ENCODE peak calls at places on chromosomes 13 and 19, in nine cellular contexts. I is suprapubic skin, J is H1, Z is tibial nerve, S is A549, F is ovary, P is stomach, B is IMR-90, Q is sigmoid colon. T is an unnamed sample.

GRCh38 chr19:40683437-40683836 is 7.0 kb downstream of the NUMBL start:
- DNase-seq in S (no peak), Z (no peak), P (no peak), Q (no peak), F (no peak), B (no peak), I (no peak), J (no peak), T (no peak)

GRCh38 chr19:6020972-6021805 is 43.2 kb upstream of the RANBP3 start:
- DNase-seq in F (no peak), P (peak), Z (no peak), I (no peak), S (no peak), Q (peak), B (no peak), J (no peak), T (no peak)

GRCh38 chr13:102799544-102800144 is 725 bp downstream of the BIVM start:
- DNase-seq in Q (peak), S (peak), Z (no peak), I (peak), P (peak), F (no peak), B (peak), J (no peak), T (no peak)

GRCh38 chr19:28137772-28138171 is 1075.2 kb downstream of the UQCRFS1 start:
- DNase-seq in Q (no peak), P (no peak), B (no peak), Z (no peak), S (no peak), J (no peak), F (no peak), I (no peak), T (no peak)

GRCh38 chr19:30074741-30075460 is 132.9 kb downstream of the URI1 start:
- DNase-seq in Z (no peak), B (no peak), I (peak), F (no peak), S (no peak), Q (peak), P (no peak), J (no peak), T (no peak)

GRCh38 chr19:4647676-4648644 is 8.6 kb downstream of the TNFAIP8L1 start:
- DNase-seq in F (no peak), J (no peak), B (no peak), Z (peak), I (no peak), S (no peak), P (no peak), Q (peak), T (no peak)

GRCh38 chr19:6108721-6109633 is 1.3 kb downstream of the RFX2 start:
- DNase-seq in B (peak), J (no peak), Z (peak), P (peak), F (peak), I (peak), S (peak), Q (peak), T (peak)

GRCh38 chr13:28324181-28324789 is 170.6 kb downstream of the FLT1 start:
- DNase-seq in F (no peak), Q (no peak), S (peak), I (no peak), B (peak), Z (no peak), J (peak), P (peak), T (no peak)

GRCh38 chr13:112880221-112880641 is 88.8 kb upstream of the MCF2L start:
- DNase-seq in Z (no peak), P (no peak), B (no peak), I (no peak), J (no peak), Q (no peak), S (no peak), F (no peak), T (no peak)

GRCh38 chr19:10748924-10749434 is 31.1 kb downstream of the DNM2 start:
- DNase-seq in F (no peak), I (no peak), Q (no peak), Z (no peak), S (peak), P (peak), B (no peak), J (no peak), T (no peak)

GRCh38 chr13:45167611-45168554 is 33.0 kb downstream of the KCTD4 start:
- DNase-seq in B (no peak), I (no peak), F (no peak), Z (no peak), Q (no peak), S (peak), P (peak), J (no peak), T (peak)

GRCh38 chr13:112716841-112717520 is 27.1 kb downstream of the ATP11A start:
- DNase-seq in I (peak), J (no peak), P (no peak), Q (peak), F (peak), B (no peak), S (no peak), Z (no peak), T (no peak)

GRCh38 chr19:47600246-47601179 is 8.4 kb upstream of the BICRA start:
- DNase-seq in I (peak), Q (peak), P (peak), B (peak), J (peak), S (peak), F (peak), Z (peak), T (peak)

GRCh38 chr19:44741841-44742352 is 6.6 kb upstream of the BCL3 start:
- DNase-seq in F (peak), I (peak), Q (peak), S (peak), B (peak), Z (peak), J (no peak), P (peak), T (peak)

GRCh38 chr19:8611391-8611883 is 922 bp upstream of the ADAMTS10 start:
- DNase-seq in Q (no peak), F (peak), J (no peak), B (no peak), Z (no peak), P (no peak), I (peak), S (peak), T (no peak)

GRCh38 chr13:94612050-94612449 is 10.4 kb downstream of the GPR180 start:
- DNase-seq in P (no peak), B (no peak), I (no peak), Z (no peak), S (no peak), Q (no peak), J (no peak), F (no peak), T (no peak)

GRCh38 chr13:100100115-100100879 is 11.4 kb downstream of the PCCA start:
- DNase-seq in B (peak), J (no peak), Z (no peak), P (peak), Q (no peak), S (peak), F (peak), I (no peak), T (no peak)

GRCh38 chr19:16825312-16826168 is 3.7 kb upstream of the SIN3B start:
- DNase-seq in F (peak), Q (peak), B (peak), P (peak), I (peak), J (no peak), S (no peak), Z (peak), T (peak)

GRCh38 chr13:33139186-33139585 is 123.0 kb downstream of the KL start:
- DNase-seq in S (no peak), B (no peak), Z (peak), P (no peak), F (no peak), Q (peak), I (peak), J (no peak), T (peak)

DNA sequence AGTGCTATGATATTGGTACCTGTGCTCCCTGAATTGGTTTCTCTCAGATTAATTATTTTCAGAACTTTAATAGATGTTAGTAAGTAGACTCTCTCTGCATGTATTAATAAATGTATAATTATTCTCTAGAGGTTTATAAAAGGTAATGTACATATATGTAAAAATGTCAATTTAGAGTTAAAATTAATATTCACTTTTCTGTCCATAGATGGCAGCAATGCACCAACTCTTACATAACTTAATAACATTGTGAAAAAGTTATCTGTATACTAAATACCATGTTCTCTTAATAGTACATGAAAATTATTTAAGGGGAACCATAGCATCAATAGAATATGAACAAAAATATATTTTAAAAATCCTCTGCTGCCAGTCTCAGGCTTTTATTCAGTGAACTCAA is 515.0 kb upstream of the KLHL1 start:
- DNase-seq in P (no peak), F (no peak), B (peak), I (no peak), Q (no peak), J (no peak), Z (no peak), S (no peak), T (no peak)
- TF ChIP-seq CTCF in P (peak), F (no peak), B (peak), I (no peak), Q (no peak), J (no peak), Z (peak), S (peak), T (no peak)

GRCh38 chr13:40980466-40980865 is 38.6 kb downstream of the ELF1 start:
- DNase-seq in S (no peak), F (no peak), Q (no peak), I (no peak), B (no peak), P (no peak), J (no peak), Z (no peak), T (no peak)
- TF ChIP-seq POLR2A in S (no peak), F (no peak), Q (no peak), I (no peak), B (no peak), P (no peak), J (no peak), Z (no peak), T (no peak)

DNA sequence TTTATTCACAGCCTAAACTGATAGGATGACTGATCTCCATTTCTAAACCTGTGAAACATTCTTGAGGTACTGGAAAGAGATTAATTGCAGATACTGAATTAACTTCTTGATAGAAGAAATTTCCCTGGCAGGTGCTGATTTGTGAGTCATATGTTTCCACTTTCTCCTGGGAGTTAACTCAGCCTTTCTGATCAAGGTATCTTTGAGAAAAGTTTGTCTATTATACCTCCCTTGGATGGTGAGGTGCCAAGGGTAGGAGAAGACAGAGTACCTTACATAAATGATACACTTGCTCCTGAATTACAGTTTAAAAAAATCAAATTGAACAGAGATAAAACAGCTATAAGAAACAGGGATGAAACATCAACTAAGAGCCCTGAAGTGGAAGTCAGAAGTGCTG is 123.0 kb downstream of the RGCC start:
- DNase-seq in Z (no peak), B (no peak), J (no peak), P (no peak), F (no peak), S (no peak), I (no peak), Q (no peak), T (no peak)
- TF ChIP-seq CTCF in Z (no peak), B (no peak), J (no peak), P (no peak), F (no peak), S (no peak), I (no peak), Q (no peak), T (no peak)

DNA sequence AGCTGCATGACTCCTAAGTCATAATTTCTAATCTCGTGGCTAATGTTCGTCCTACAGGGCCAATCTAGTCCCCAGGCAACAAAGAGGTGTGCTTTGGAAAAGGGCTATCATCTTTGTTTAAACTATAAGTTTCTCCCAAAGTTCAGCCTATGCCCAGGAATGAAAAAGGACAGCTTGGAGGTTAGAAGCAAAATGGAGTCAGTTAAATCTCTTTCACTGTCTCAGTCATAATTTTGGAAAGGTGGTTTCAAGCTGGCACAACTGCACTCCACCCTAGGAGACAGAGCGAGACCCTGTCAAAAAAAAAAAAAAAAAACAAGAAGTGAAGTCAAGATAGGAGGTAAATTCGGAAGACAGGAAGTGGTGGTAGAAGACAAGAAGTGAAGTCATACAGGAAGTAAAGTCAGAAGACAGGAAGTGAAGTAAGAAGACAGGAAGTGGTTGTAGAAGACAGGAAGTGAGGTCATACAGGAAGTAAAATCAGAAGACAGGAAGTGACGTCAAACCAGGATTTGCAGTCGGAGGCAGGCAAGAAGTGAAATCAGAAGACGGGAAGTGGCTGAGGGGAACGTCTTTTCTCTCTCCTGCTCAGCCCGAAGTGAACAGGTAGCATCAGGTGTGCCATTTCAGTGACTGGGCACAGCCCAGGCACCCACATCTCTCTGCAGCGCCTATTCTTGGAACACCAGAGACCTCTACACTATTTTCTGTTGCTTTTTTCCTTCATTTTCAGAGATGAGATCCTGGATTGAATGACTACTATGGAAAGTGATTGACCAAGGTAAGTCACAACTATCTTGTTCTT is 32.2 kb downstream of the GP6 start:
- DNase-seq in J (no peak), P (no peak), B (no peak), S (peak), F (no peak), I (no peak), Z (no peak), Q (no peak), T (no peak)
- TF ChIP-seq POLR2A in J (no peak), P (no peak), B (no peak), S (peak), F (no peak), I (no peak), Z (no peak), Q (no peak), T (no peak)

GRCh38 chr19:1051791-1052190 is 11.9 kb downstream of the ABCA7 start:
- DNase-seq in I (no peak), F (no peak), Z (no peak), Q (no peak), B (no peak), J (no peak), P (no peak), S (no peak), T (no peak)
- TF ChIP-seq CTCF in I (no peak), F (no peak), Z (no peak), Q (no peak), B (no peak), J (no peak), P (no peak), S (no peak), T (no peak)

GRCh38 chr19:53959176-53959757 is 3.5 kb upstream of the CACNG8 start:
- DNase-seq in Q (no peak), Z (no peak), J (no peak), F (no peak), S (no peak), B (no peak), P (no peak), I (no peak), T (no peak)

GRCh38 chr19:53960886-53961285 is 1.9 kb upstream of the CACNG8 start:
- DNase-seq in S (no peak), Z (no peak), Q (no peak), I (no peak), J (no peak), P (no peak), F (no peak), B (no peak), T (no peak)

GRCh38 chr19:53962887-53963435 is at the start of gene CACNG8:
- DNase-seq in J (no peak), S (no peak), F (no peak), B (no peak), Q (no peak), P (no peak), Z (no peak), I (no peak), T (no peak)

GRCh38 chr19:53960187-53960586 is 2.5 kb upstream of the CACNG8 start:
- DNase-seq in I (no peak), Z (no peak), J (no peak), B (no peak), F (no peak), P (no peak), S (no peak), Q (no peak), T (no peak)

DNA sequence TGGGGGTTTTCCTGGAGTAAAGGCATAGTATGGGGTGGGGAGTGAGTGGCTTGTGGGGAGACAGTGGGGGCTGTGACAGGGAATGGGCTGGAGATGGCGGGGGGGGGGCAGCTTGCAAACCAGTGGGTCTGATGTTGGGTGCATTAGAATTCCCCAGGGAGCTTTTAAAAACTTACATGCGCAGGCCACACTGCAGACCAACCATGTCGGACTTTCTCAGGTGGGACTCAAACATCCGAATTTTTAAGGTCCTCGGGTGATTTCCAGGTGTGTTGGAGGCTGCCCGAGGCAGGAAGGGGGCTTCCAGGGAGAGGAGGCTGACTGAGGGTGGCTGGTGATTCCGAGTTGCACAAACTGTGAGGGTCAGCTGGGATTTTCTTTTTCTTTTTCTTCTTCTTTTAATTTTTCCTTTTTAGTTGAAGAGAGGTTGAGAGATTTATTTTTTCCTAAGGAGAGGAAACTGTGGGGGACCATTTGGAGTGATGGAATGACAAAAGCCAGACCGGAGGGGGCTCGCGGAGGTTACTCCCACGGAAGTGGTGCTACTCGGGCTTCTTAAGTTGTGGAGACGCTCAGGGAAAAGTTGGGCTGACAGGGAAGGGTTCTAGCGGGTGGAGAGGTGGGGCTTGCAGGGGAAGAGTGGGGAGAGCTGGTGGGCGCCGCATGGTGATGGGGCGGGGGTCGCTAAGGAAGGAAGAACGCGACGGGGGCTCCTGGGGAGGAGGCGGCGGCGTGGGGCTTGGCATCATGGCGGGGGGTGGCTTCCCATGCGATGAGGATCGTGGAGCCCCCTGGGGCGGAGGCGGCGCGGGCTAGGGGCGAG is 1.0 kb upstream of the CACNG8 start:
- DNase-seq in B (no peak), F (no peak), I (no peak), J (no peak), Q (no peak), P (no peak), S (peak), Z (no peak), T (no peak)
- TF ChIP-seq POLR2A in B (no peak), F (no peak), I (no peak), J (no peak), Q (no peak), P (no peak), S (no peak), Z (no peak), T (no peak)

DNA sequence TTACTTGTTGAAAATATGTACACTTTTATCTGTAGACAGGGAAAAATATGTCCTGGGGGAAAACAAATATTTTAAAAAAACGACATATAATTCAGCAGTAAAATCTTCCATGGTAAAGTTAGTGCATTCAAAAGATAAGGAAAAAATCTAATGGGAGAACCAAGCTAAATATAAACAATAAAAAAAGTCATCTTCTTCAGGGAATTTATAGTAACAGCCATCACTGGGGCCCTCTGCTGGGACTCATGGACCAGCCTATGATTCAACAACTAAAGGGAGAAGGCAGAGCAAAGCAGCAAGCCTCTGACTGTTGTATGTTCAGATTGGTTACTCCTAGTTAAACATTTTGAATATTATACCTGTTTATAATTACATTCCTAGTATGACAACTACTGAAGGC is 93.0 kb downstream of the ITGBL1 start:
- DNase-seq in Z (no peak), Q (no peak), F (no peak), S (no peak), I (no peak), B (peak), P (no peak), J (no peak), T (no peak)
- TF ChIP-seq CTCF in Z (no peak), Q (no peak), F (no peak), S (no peak), I (no peak), B (peak), P (no peak), J (no peak), T (no peak)